ENCODE peak calls at places on chromosomes 16 and 17, in nine cellular contexts. U is mesenchymal stem cell, O is neuronal stem cell, C is upper lobe of right lung, X is thoracic aorta, F is kidney, K is colonic mucosa, I is ovary, Q is esophagus squamous epithelium. Y is an unnamed sample.
A peak's percentile ranks its signal among the peaks of the same experiment; 100 is the strongest.

GRCh38 chr17:67718325-67718941 is 697 bp downstream of the NOL11 start:
- DNase-seq in U (peak; percentile 80), O (no peak), C (no peak), X (no peak), F (no peak), K (peak; percentile 34), I (no peak), Q (no peak), Y (no peak)

GRCh38 chr16:1669698-1670097 is 8.4 kb upstream of the JPT2 start:
- DNase-seq in U (no peak), O (no peak), C (no peak), X (no peak), F (peak; percentile 42), K (no peak), I (no peak), Q (no peak), Y (no peak)

GRCh38 chr17:66829386-66829864 is 5.5 kb upstream of the CACNG5 start:
- DNase-seq in U (peak; percentile 73), O (peak; percentile 70), C (no peak), X (no peak), F (no peak), K (peak; percentile 23), I (no peak), Q (no peak), Y (no peak)

GRCh38 chr17:49216953-49217650 is 6.6 kb downstream of the ABI3 start:
- DNase-seq in U (no peak), O (no peak), C (peak; percentile 82), X (no peak), F (peak; percentile 74), K (peak; percentile 77), I (no peak), Q (no peak), Y (no peak)

GRCh38 chr17:751269-752001 is 629 bp downstream of the GEMIN4 start:
- DNase-seq in U (peak; percentile 67), O (peak; percentile 29), C (peak; percentile 80), X (no peak), F (peak; percentile 81), K (peak; percentile 44), I (peak; percentile 41), Q (no peak), Y (no peak)

GRCh38 chr16:30805370-30806169 is 18.6 kb upstream of the ZNF629 start:
- DNase-seq in U (peak; percentile 84), O (peak; percentile 75), C (peak; percentile 95), X (peak; percentile 46), F (peak; percentile 96), K (peak; percentile 86), I (peak; percentile 90), Q (no peak), Y (no peak)

GRCh38 chr16:80260906-80261311 is 279.9 kb upstream of the DYNLRB2 start:
- DNase-seq in U (no peak), O (peak; percentile 45), C (no peak), X (no peak), F (no peak), K (peak; percentile 66), I (no peak), Q (no peak), Y (no peak)

GRCh38 chr16:11253009-11253994 is 2.7 kb downstream of the SOCS1 start:
- DNase-seq in U (peak; percentile 60), O (no peak), C (no peak), X (no peak), F (no peak), K (no peak), I (no peak), Q (no peak), Y (no peak)

GRCh38 chr16:3158014-3158497 is 23.2 kb downstream of the ZNF213 start:
- DNase-seq in U (peak; percentile 58), O (peak; percentile 48), C (no peak), X (no peak), F (peak; percentile 82), K (peak; percentile 41), I (no peak), Q (no peak), Y (no peak)

GRCh38 chr16:12502671-12503070 is 301.0 kb downstream of the CPPED1 start:
- DNase-seq in U (no peak), O (no peak), C (no peak), X (no peak), F (no peak), K (no peak), I (no peak), Q (no peak), Y (no peak)

GRCh38 chr16:64343061-64343819 is 778.6 kb downstream of the CDH11 start:
- DNase-seq in U (no peak), O (no peak), C (no peak), X (no peak), F (no peak), K (no peak), I (no peak), Q (no peak), Y (no peak)

GRCh38 chr17:42112552-42113176 is at the start of gene DHX58:
- DNase-seq in U (peak; percentile 83), O (no peak), C (peak; percentile 80), X (no peak), F (peak; percentile 87), K (peak; percentile 85), I (peak; percentile 81), Q (no peak), Y (no peak)

GRCh38 chr16:82987767-82988166 is 361.0 kb downstream of the CDH13 start:
- DNase-seq in U (no peak), O (no peak), C (no peak), X (no peak), F (no peak), K (no peak), I (no peak), Q (no peak), Y (no peak)

GRCh38 chr17:64506201-64506575 is at the start of gene DDX5:
- DNase-seq in U (peak; percentile 97), O (no peak), C (peak; percentile 99), X (peak; percentile 88), F (peak; percentile 99), K (peak; percentile 98), I (peak; percentile 97), Q (peak; percentile 98), Y (no peak)

GRCh38 chr17:57285681-57286080 is 29.4 kb downstream of the MSI2 start:
- DNase-seq in U (no peak), O (no peak), C (no peak), X (no peak), F (no peak), K (no peak), I (no peak), Q (no peak), Y (no peak)

GRCh38 chr17:34842235-34842634 is 119.0 kb downstream of the CCT6B start:
- DNase-seq in U (no peak), O (no peak), C (no peak), X (no peak), F (peak; percentile 10), K (no peak), I (no peak), Q (no peak), Y (no peak)

GRCh38 chr17:8499614-8500013 is 63.9 kb downstream of the NDEL1 start:
- DNase-seq in U (no peak), O (no peak), C (peak; percentile 3), X (no peak), F (no peak), K (no peak), I (no peak), Q (no peak), Y (no peak)

GRCh38 chr16:11534262-11534661 is 52.5 kb downstream of the LITAF start:
- DNase-seq in U (no peak), O (no peak), C (no peak), X (no peak), F (no peak), K (no peak), I (no peak), Q (no peak), Y (no peak)

GRCh38 chr17:43608313-43608712 is 53.4 kb downstream of the MEOX1 start:
- DNase-seq in U (peak; percentile 67), O (no peak), C (no peak), X (no peak), F (no peak), K (no peak), I (no peak), Q (no peak), Y (no peak)

GRCh38 chr16:17131351-17131750 is 339.4 kb downstream of the XYLT1 start:
- DNase-seq in U (no peak), O (no peak), C (no peak), X (no peak), F (no peak), K (no peak), I (no peak), Q (no peak), Y (no peak)
- H3K36me3 ChIP-seq in U (no peaks in the 10 kb centered on the region), O (no peaks in the 10 kb centered on the region), C (peaks cover 9% of the 10 kb centered on the region), X (peaks cover 25% of the 10 kb centered on the region), F (no peaks in the 10 kb centered on the region), K (no peaks in the 10 kb centered on the region), I (no peaks in the 10 kb centered on the region), Q (peaks cover 82% of the 10 kb centered on the region), Y (no peaks in the 10 kb centered on the region)

GRCh38 chr16:55149622-55150021 is 174.4 kb upstream of the IRX6 start:
- DNase-seq in U (no peak), O (no peak), C (no peak), X (no peak), F (no peak), K (no peak), I (no peak), Q (no peak), Y (no peak)

GRCh38 chr16:55154261-55154660 is 169.7 kb upstream of the IRX6 start:
- DNase-seq in U (no peak), O (no peak), C (no peak), X (no peak), F (no peak), K (no peak), I (no peak), Q (no peak), Y (no peak)

GRCh38 chr16:55152875-55153390 is 171.1 kb upstream of the IRX6 start:
- DNase-seq in U (no peak), O (no peak), C (no peak), X (no peak), F (no peak), K (no peak), I (no peak), Q (no peak), Y (no peak)

GRCh38 chr16:55154956-55155355 is 169.0 kb upstream of the IRX6 start:
- DNase-seq in U (no peak), O (no peak), C (no peak), X (no peak), F (no peak), K (no peak), I (no peak), Q (no peak), Y (no peak)

GRCh38 chr16:55151901-55152300 is 172.1 kb upstream of the IRX6 start:
- DNase-seq in U (no peak), O (no peak), C (no peak), X (no peak), F (no peak), K (no peak), I (no peak), Q (no peak), Y (no peak)
- H3K4me3 ChIP-seq in U (no peak overlapping the region), O (no peak overlapping the region), C (no peak overlapping the region), X (no peak overlapping the region), F (no peak overlapping the region), K (no peak overlapping the region), I (no peak overlapping the region), Q (no peak overlapping the region), Y (no peak overlapping the region)

GRCh38 chr17:22193113-22193512 is 500.8 kb downstream of the KCNJ18 start:
- DNase-seq in U (no peak), O (no peak), C (peak; percentile 11), X (no peak), F (no peak), K (no peak), I (no peak), Q (no peak), Y (no peak)
- H3K27ac ChIP-seq in U (no peak overlapping the region), O (no peak overlapping the region), C (no peak overlapping the region), X (no peak overlapping the region), F (no peak overlapping the region), K (no peak overlapping the region), I (no peak overlapping the region), Q (no peak overlapping the region), Y (no peak overlapping the region)

GRCh38 chr17:50394711-50395110 is 2.6 kb downstream of the LRRC59 start:
- DNase-seq in U (no peak), O (no peak), C (no peak), X (no peak), F (no peak), K (no peak), I (no peak), Q (no peak), Y (no peak)
- H3K36me3 ChIP-seq in U (peaks cover 39% of the 10 kb centered on the region), O (peaks cover 64% of the 10 kb centered on the region), C (peaks cover 54% of the 10 kb centered on the region), X (peaks cover 43% of the 10 kb centered on the region), F (peaks cover 36% of the 10 kb centered on the region), K (peaks cover 25% of the 10 kb centered on the region), I (no peaks in the 10 kb centered on the region), Q (peaks cover 54% of the 10 kb centered on the region), Y (peaks cover 56% of the 10 kb centered on the region)

Y was measured in SK-N-MC.